ENCODE peak calls at places on chromosomes 12 and 14, in six cellular contexts. N is adrenal gland, K is heart right ventricle, S is right atrium auricular region, A is ovary, L is psoas muscle. C is an unnamed sample. For H3K4me1, the result is how much of the 10 kb centered on the place peaks cover.

GRCh38 chr12:92942905-92943304 is 13.8 kb upstream of the EEA1 start:
- DNase-seq in N (peak), K (no peak), S (no peak), A (no peak), L (no peak), C (no peak)

GRCh38 chr12:116196752-116197718 is 80.5 kb downstream of the MED13L start:
- DNase-seq in A (no peak), S (no peak), L (no peak), N (no peak), K (no peak), C (no peak)

GRCh38 chr14:80134321-80134720 is 77.0 kb downstream of the DIO2 start:
- DNase-seq in L (no peak), A (no peak), N (no peak), S (no peak), K (no peak), C (no peak)

GRCh38 chr14:66979083-66979974 is 209.9 kb upstream of the GARIN2 start:
- DNase-seq in N (no peak), L (no peak), S (no peak), A (no peak), K (no peak), C (no peak)

GRCh38 chr14:63257299-63257698 is 53.1 kb downstream of the RHOJ start:
- DNase-seq in K (no peak), S (no peak), N (no peak), A (no peak), L (no peak), C (no peak)

GRCh38 chr12:5965950-5966383 is 20.9 kb upstream of the ANO2 start:
- DNase-seq in K (peak), N (peak), L (no peak), S (no peak), A (no peak), C (peak)

GRCh38 chr12:6057693-6058092 is 66.8 kb downstream of the VWF start:
- DNase-seq in L (no peak), N (no peak), S (no peak), K (no peak), A (no peak), C (no peak)

GRCh38 chr14:72726444-72726843 is 167.5 kb downstream of the DPF3 start:
- DNase-seq in L (no peak), K (no peak), N (no peak), S (no peak), A (peak), C (no peak)

GRCh38 chr14:63248211-63248610 is 44.0 kb downstream of the RHOJ start:
- DNase-seq in S (no peak), L (no peak), A (no peak), N (no peak), K (no peak), C (no peak)

GRCh38 chr12:30764251-30764650 is 9.5 kb upstream of the CAPRIN2 start:
- DNase-seq in N (no peak), L (no peak), A (no peak), K (no peak), S (no peak), C (no peak)

DNA sequence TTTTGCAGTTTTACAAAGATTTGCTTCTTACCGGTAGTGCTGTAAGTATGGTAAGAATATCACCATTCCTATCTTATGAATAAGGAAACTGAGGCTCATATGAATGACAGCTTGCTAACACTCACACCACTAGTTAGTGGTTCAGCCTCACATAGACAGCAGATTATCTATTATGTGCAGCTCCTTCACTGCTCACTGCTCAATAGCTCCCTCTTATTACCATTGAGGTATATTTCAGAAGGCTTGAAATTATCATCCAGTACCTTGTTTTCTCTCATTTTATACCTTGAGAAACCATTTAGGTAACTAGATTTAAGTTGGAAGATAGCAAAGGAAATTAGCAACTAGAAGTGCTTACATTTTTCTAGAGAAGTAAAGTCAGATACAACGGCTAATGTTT is 15.5 kb downstream of the RIC8B start:
- DNase-seq in N (no peak), L (no peak), A (no peak), K (no peak), S (no peak), C (no peak)
- TF ChIP-seq CTCF in N (no peak), L (no peak), A (no peak), K (peak), S (no peak), C (no peak)

DNA sequence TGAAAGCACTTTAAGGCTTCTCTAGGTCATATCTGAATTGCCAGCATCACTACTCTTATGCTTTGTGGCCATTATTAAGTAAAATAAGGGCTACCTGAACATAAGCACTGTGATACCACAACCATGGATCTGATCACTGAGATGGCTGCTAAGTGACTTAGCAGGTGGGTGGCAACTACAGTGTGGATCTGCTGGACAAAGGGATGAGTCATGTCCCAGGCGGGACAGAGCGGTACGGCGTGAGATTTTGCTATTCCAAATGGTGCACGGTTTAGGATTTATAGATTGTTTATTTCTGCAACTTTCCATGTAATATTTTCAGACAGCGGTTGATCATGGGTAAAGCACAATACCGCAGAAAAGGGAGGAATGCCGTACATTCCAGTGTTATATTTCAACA is 39.4 kb downstream of the MLXIP start:
- DNase-seq in S (no peak), N (no peak), L (no peak), A (no peak), K (no peak), C (no peak)
- H3K4me1 ChIP-seq in S (under half), N (under half), L (half or more), A (under half), K (under half), C (under half)

GRCh38 chr12:120249875-120250795 is 15.4 kb downstream of the PXN start:
- DNase-seq in L (peak), K (peak), S (peak), N (peak), A (no peak), C (no peak)
- H3K4me3 ChIP-seq in L (peak), K (peak), S (peak), N (no peak), A (no peak), C (peak)

GRCh38 chr12:96399081-96399918 is 939 bp downstream of the CDK17 start:
- DNase-seq in L (peak), N (peak), S (peak), K (peak), A (peak), C (peak)

GRCh38 chr12:96402061-96402460 is 1.8 kb upstream of the CDK17 start:
- DNase-seq in L (no peak), K (no peak), N (no peak), A (no peak), S (no peak), C (no peak)

GRCh38 chr12:96399919-96400630 is at the start of gene CDK17:
- DNase-seq in A (peak), S (peak), N (peak), K (peak), L (peak), C (peak)

GRCh38 chr12:96400631-96401060 is 407 bp upstream of the CDK17 start:
- DNase-seq in A (no peak), L (no peak), N (no peak), S (no peak), K (no peak), C (no peak)

GRCh38 chr12:96401061-96401871 is 1.0 kb upstream of the CDK17 start:
- DNase-seq in L (no peak), A (peak), N (peak), K (peak), S (no peak), C (no peak)
- TF ChIP-seq CTCF in L (peak), A (no peak), N (peak), K (peak), S (no peak), C (peak)

GRCh38 chr12:122096014-122096413 is 17.5 kb downstream of the MLXIP start:
- DNase-seq in K (no peak), S (no peak), A (no peak), N (no peak), L (no peak), C (no peak)

GRCh38 chr12:122094735-122095561 is 16.4 kb downstream of the MLXIP start:
- DNase-seq in L (no peak), A (no peak), K (no peak), S (no peak), N (no peak), C (no peak)

GRCh38 chr12:122090759-122091535 is 12.4 kb downstream of the MLXIP start:
- DNase-seq in A (no peak), K (no peak), N (no peak), L (peak), S (no peak), C (no peak)

GRCh38 chr12:122094261-122094734 is 15.7 kb downstream of the MLXIP start:
- DNase-seq in S (no peak), A (no peak), N (no peak), L (no peak), K (no peak), C (no peak)

GRCh38 chr12:122093098-122093883 is 14.7 kb downstream of the MLXIP start:
- DNase-seq in L (no peak), A (no peak), K (no peak), S (no peak), N (no peak), C (no peak)
- H3K4me1 ChIP-seq in L (half or more), A (half or more), K (half or more), S (under half), N (half or more), C (half or more)

DNA sequence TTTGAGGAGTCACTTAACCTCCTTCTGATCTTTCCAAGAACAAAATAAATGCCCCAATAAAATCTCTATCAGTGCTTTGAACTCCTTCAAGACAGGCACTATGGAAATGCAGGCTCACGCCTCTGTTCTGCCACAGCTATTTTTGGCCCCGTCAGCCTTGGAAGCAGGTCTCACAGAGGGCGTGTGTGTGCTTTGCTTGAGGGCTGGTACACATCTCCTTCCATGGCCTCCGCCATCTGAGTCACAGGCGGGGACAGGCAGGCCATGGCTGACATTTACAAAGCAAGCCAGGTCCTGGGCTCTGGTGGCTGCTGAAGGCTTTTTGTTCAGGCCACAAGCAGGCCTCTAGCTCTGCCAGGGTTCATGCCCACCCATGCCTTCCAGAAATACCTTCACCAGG is 16.0 kb downstream of the PRIMA1 start:
- DNase-seq in N (no peak), L (no peak), K (no peak), S (no peak), A (no peak), C (no peak)
- H3K4me3 ChIP-seq in N (no peak), L (no peak), K (no peak), S (no peak), A (no peak), C (no peak)

DNA sequence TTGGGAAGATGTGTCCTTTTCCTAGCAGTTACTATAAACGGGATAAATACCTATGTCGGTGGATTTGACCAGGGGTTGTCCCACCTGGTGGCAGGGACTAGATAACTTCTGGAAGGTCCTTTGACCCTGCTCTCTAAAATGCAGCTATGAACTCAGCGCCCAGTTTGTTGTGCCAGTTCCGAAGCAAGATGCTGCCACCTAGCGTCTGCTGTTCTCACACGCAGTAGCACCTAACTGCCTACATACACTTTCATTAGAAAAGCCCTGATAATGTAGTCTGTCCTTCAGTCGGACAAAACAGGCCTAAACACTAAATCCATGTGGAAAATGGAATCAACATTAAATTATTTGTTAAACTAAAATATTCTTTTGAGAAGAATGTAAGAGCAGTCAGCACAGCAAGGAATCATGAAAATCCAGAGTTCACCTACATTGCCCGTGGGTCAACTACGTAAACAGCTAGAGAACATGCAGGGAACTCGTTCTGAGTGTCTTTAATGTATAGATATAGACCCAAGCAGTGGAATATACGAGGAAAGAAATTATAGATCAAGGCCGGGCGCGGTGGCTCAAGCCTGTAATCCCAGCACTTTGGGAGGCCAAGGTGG is 51.1 kb upstream of the CRACR2A start:
- DNase-seq in A (peak), N (peak), L (peak), S (peak), K (peak), C (peak)
- TF ChIP-seq CTCF in A (peak), N (peak), L (peak), S (peak), K (peak), C (peak)

GRCh38 chr14:101475468-101476257 is 85.6 kb upstream of the DIO3 start:
- DNase-seq in N (peak), S (no peak), A (peak), L (peak), K (no peak), C (no peak)

GRCh38 chr14:101476931-101477553 is 84.3 kb upstream of the DIO3 start:
- DNase-seq in L (no peak), A (no peak), K (no peak), N (peak), S (no peak), C (peak)

GRCh38 chr14:101477648-101478047 is 83.6 kb upstream of the DIO3 start:
- DNase-seq in N (no peak), L (no peak), K (no peak), A (no peak), S (no peak), C (no peak)

GRCh38 chr14:101474563-101475467 is 86.5 kb upstream of the DIO3 start:
- DNase-seq in K (no peak), L (no peak), N (peak), S (no peak), A (no peak), C (no peak)

DNA sequence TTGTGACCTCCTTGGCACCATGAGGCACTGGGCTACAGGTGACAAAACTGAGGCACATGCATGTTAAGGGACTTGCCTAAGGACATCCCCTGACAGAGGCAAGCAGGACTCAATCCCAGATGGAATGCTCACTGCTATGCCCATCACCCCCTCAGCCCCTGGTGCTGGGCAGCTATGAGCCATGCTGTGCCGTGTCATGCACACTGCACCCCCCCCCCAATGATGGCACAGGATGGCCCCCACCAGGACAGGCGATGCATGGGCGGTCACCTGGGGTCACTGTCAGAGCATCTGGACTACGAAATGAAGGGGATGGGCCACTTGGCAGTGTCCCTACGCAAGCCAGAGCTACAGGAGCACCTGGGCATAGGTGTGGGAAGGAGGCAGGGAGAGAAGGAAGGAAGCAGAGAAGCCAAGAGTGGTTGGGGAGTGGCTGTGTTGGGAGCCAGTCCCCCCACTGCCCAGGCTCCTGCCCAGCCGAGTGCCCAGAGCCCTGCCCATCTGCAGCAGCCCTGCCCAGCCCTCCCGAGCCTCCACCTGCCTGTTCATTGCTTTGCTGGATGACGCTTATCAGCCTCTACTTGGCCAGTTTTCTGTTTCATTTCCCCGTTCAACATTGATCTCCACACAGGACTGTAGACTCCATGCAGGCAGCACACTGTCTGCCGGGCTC is 84.9 kb upstream of the DIO3 start:
- DNase-seq in A (peak), S (no peak), L (no peak), N (no peak), K (no peak), C (no peak)
- H3K4me1 ChIP-seq in A (under half), S (under half), L (under half), N (under half), K (under half), C (under half)

DNA sequence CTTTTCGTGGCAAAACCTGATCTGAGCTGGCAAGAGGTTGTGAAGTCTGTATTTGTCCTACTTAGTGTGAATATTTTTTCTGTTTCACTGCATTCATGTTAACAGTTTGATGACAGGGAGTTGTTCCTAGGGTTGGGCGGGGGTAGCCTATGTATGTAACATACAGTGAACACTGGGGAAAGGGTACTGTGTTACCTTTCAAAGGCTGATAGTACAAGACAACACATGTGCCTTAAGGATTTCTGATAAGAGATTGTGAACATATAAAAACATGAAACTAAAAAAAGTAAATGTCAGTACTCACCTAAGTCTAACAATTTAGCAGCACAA is 30.5 kb upstream of the GRIP1 start:
- DNase-seq in K (no peak), S (no peak), L (no peak), A (no peak), N (no peak), C (no peak)
- H3K4me3 ChIP-seq in K (no peak), S (no peak), L (no peak), A (no peak), N (no peak), C (no peak)

C was measured in lower lobe of right lung.